ENCODE peak calls at places on chromosomes 13 and 19, in five cellular contexts. Z is Karpas-422, F is suprapubic skin, A is heart left ventricle, Q is astrocyte. C is an unnamed sample.
A peak's percentile ranks its signal among the peaks of the same experiment; 100 is the strongest.

GRCh38 chr19:19185853-19186728 is 5.9 kb downstream of the BORCS8 start:
- DNase-seq in Q (peak; percentile 13), F (no peak), A (no peak), Z (peak; percentile 89), C (no peak)

GRCh38 chr13:110238795-110239194 is 68.2 kb downstream of the COL4A1 start:
- DNase-seq in Z (no peak), A (no peak), F (no peak), Q (no peak), C (no peak)

GRCh38 chr13:39810091-39810877 is 154.8 kb downstream of the COG6 start:
- DNase-seq in A (no peak), F (no peak), Q (no peak), Z (no peak), C (no peak)

GRCh38 chr19:56167064-56167578 is 8.7 kb upstream of the GALP start:
- DNase-seq in A (no peak), Q (no peak), Z (no peak), F (no peak), C (no peak)

GRCh38 chr19:53621885-53622710 is 9.7 kb upstream of the DPRX start:
- DNase-seq in A (no peak), F (no peak), Q (no peak), Z (no peak), C (no peak)

GRCh38 chr13:113759525-113760137 is 605 bp downstream of the TMEM255B start:
- DNase-seq in F (peak; percentile 68), A (peak; percentile 76), Q (no peak), Z (no peak), C (no peak)

GRCh38 chr13:113951246-113951999 is 22.5 kb downstream of the C13orf46 start:
- DNase-seq in F (peak; percentile 90), Z (peak; percentile 88), A (peak; percentile 92), Q (no peak), C (no peak)

GRCh38 chr19:35528218-35529038 is at the start of gene SBSN:
- DNase-seq in Q (peak; percentile 29), Z (no peak), F (no peak), A (no peak), C (no peak)

GRCh38 chr19:38693380-38694223 is 46.2 kb downstream of the ACTN4 start:
- DNase-seq in Q (peak; percentile 90), Z (no peak), A (no peak), F (peak; percentile 65), C (peak; percentile 88)

GRCh38 chr19:53809518-53810186 is 14.5 kb downstream of the NLRP12 start:
- DNase-seq in A (no peak), Z (no peak), Q (no peak), F (no peak), C (no peak)

GRCh38 chr13:99958402-99959126 is 13.0 kb downstream of the ZIC5 start:
- DNase-seq in Z (no peak), A (no peak), Q (no peak), F (no peak), C (no peak)

GRCh38 chr13:99500839-99501134 is 485 bp upstream of the TM9SF2 start:
- DNase-seq in Z (no peak), F (no peak), A (no peak), Q (no peak), C (no peak)

GRCh38 chr13:110307697-110308376 is 753 bp downstream of the COL4A2 start:
- DNase-seq in A (no peak), F (no peak), Z (no peak), Q (peak; percentile 56), C (no peak)

DNA sequence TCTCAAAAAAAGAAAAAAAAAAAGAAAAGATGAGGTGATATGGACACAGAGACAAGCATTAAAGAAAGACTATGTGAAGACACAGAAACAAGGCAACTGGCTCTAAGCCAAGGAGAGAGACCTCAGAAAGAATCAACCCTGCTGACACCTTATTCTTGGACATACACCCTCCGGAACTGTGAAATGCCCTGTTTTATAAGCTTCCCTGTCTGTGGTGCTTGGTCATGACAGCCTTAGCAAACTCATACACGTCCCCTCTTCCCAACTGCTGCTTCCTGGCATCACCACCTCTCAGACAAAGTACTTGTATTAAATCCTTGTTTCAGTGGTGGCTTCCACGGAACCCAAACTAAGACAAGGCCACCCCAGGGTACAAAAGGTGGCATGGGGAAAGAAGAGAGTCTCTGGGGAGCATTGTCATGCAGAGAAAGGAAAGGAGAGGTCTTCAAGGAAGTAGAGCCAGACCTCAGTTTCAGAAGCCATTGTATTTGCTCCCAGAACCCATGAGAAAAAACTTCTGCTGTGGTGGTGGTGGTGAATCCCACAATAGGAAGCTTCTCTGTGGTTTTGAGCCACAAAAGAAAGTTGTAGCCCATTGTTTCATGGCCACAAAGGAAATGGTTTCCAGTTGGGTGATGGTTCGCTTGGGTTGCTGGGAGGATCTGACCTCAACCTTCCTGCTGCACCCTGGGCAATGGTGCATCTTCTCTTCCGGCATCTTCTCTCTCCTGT is 16.3 kb upstream of the TSPAN16 start:
- DNase-seq in Z (no peak), Q (no peak), F (no peak), A (no peak), C (no peak)
- H3K27ac ChIP-seq in Z (no peak overlapping the region), Q (no peak overlapping the region), F (no peak overlapping the region), A (peak overlapping the region; percentile 57), C (no peak overlapping the region)

DNA sequence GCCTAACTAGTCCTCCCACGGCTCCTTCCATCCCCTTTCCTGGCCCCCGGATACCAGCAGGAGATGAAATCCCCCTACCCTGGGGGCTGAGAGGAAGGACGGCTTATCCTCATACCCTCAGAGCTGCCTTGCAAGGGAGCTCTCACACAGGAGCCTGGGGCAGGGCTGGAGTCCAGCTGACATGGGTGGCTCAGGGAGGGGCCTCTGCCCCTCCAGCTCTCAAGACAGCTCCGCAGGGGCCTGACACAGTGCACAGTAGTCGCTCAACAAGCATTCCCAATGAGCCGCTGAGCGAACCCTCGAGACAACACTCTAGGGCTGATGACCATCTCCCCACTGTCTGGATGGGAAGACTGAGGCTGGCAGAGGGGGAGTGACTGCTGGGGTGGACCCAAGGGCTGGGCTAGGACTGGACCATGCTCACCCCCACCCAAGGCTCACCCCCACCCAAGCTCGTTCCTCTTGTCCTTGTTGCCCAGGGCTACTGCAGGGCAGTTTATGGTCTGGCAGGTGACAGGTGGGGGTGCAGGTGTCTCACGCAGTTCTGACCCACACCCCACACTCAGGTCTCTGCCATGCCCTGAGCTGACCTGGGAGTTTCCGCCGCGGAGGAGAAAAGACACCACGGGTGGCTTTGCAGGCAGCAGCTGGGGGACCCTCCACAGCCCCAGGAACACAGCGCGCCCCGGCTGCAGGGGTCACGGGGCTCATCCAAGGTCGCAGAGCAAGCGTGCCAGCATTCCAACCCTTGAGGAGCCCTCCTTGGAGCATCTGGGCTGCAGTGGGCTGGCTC is 3.9 kb downstream of the ZBTB7A start:
- DNase-seq in Q (no peak), F (no peak), A (no peak), Z (no peak), C (no peak)
- H3K4me1 ChIP-seq in Q (peaks cover 42% of the 10 kb centered on the region), F (peaks cover 69% of the 10 kb centered on the region), A (peaks cover 67% of the 10 kb centered on the region), Z (peaks cover 53% of the 10 kb centered on the region), C (peaks cover 19% of the 10 kb centered on the region)

DNA sequence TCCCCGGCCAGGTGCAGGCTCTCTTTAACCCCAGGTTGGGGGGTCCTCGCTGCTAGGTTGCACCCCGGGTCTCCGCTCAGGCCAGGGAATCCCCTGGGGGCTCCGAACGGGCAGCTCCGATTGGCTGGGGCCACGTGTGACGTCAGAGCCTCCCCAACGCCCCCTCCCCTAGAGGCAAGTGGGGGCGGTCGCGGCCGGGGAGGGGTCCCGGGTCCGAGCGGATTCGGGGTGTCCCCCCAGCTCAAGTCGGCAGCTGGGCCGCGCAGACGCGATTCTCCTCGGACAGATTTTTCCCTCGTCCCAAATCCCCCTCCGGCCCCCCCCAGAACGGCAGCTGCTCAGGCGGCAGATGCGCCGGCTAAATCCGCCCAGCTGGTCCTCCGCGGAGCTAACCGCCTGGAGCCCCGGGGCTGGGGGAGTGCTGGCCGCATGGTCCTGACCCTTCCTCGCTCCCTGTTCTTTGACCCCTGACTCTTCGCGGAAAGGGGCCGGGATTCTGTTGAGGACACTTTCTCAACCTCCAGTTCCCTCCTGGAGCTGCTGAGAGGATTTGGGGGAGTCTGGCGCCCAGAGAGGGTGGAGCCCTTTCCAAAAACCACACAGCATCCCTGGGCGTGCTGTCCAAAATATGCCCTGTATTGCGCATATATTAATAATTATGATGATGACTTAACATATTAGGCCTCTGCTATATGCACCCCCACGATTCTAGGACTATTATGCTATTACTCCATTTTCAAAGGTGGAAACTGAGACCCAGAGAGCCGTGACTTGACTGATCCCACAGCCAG is 25.4 kb upstream of the SEMA6B start:
- DNase-seq in Q (no peak), A (no peak), Z (no peak), F (no peak), C (no peak)
- H3K27me3 ChIP-seq in Q (peaks cover 33% of the 10 kb centered on the region), A (peaks cover 26% of the 10 kb centered on the region), Z (no peaks in the 10 kb centered on the region), F (peaks cover 63% of the 10 kb centered on the region), C (peaks cover 34% of the 10 kb centered on the region)

DNA sequence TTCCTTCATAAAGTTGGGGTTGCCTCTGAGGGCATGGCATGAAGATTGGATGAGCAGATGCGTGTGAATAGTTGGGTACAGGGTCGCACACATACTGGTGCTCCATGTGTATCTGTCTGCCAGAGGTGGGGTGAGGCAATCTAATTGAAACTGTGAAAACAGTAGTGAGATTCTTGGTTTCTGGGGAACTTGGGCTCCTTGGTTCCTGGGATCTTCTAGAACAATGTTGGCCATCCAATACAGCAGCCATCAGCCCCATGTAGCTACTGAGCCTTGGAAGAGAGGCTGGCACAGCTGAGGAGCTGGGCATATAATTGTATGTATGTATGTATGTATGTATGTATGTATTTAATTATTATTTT is 616 bp downstream of the FCHO1 start:
- DNase-seq in Z (peak; percentile 57), A (no peak), Q (no peak), F (no peak), C (no peak)
- H3K27ac ChIP-seq in Z (peak overlapping the region; percentile 87), A (no peak overlapping the region), Q (no peak overlapping the region), F (no peak overlapping the region), C (no peak overlapping the region)

DNA sequence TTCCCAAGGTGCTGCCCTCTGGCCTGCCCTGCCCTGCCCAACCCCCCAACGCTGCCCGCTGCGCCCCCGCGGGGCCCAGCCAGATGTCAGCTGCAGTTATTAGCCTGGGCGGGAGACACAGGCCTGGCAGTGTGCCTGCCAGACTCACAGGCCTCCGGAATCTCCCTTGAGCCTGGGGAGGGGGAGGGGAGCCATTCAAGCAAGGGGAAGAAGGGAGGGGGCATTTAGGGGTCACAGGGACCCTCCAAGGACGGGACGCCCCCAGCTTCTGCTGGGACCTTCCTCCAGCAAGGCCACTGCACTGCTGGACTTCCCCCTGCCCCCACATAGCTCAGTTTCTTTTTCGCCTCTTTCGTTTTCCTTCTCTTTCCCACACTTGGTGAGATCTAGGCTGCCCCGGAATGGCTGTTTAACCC is 2.6 kb upstream of the JUNB start:
- DNase-seq in F (peak; percentile 90), Q (no peak), A (peak; percentile 92), Z (peak; percentile 60), C (peak; percentile 83)
- H3K4me1 ChIP-seq in F (peaks cover 69% of the 10 kb centered on the region), Q (peaks cover 46% of the 10 kb centered on the region), A (peaks cover 66% of the 10 kb centered on the region), Z (peaks cover 60% of the 10 kb centered on the region), C (peaks cover 53% of the 10 kb centered on the region)

DNA sequence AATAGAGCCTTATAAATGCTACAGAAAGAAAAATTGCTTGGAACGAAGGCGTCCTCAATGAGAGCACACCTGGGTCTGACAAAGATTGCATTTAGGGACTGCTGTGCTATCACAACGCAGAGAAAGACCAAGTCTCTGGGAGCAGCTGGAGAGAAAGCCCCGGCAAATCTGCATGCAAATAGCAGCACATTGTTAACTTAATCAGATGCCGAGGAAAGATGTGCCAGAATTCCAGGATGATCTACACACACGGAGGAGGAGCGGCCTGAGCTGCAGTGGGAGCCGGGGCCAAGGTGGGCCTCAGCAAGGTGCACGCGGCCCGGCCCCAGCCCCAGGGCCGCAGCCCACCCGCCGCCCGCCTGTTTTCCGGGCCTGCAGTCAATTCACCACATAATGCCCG is 1.4 kb downstream of the ZNF536 start:
- DNase-seq in Z (no peak), A (no peak), Q (no peak), F (no peak), C (no peak)
- H3K27me3 ChIP-seq in Z (no peaks in the 10 kb centered on the region), A (peaks cover 3% of the 10 kb centered on the region), Q (peaks cover 12% of the 10 kb centered on the region), F (peaks cover 71% of the 10 kb centered on the region), C (peaks cover 59% of the 10 kb centered on the region)

GRCh38 chr13:44156294-44156658 is 217.3 kb upstream of the SERP2 start:
- DNase-seq in F (no peak), Z (no peak), A (no peak), Q (no peak), C (no peak)
- H3K27ac ChIP-seq in F (no peak overlapping the region), Z (no peak overlapping the region), A (peak overlapping the region; percentile 59), Q (no peak overlapping the region), C (no peak overlapping the region)

GRCh38 chr19:47623921-47624391 is 15.0 kb downstream of the BICRA start:
- DNase-seq in Z (no peak), A (no peak), F (no peak), Q (no peak), C (no peak)
- H3K4me1 ChIP-seq in Z (peaks cover 5% of the 10 kb centered on the region), A (peaks cover 48% of the 10 kb centered on the region), F (peaks cover 30% of the 10 kb centered on the region), Q (peaks cover 3% of the 10 kb centered on the region), C (peaks cover 13% of the 10 kb centered on the region)

C was measured in RWPE2.